ENCODE peak calls at places on chromosomes 12 and 14, in four cellular contexts. I is left ventricle myocardium inferior, U is neural progenitor cell, E is tibial artery. S is an unnamed sample.
A peak's percentile ranks its signal among the peaks of the same experiment; 100 is the strongest.

GRCh38 chr14:65560340-65561027 is 148.0 kb downstream of the FUT8 start:
- DNase-seq in I (no peak), U (no peak), E (no peak), S (no peak)

GRCh38 chr12:106139422-106140141 is 828 bp upstream of the NUAK1 start:
- DNase-seq in I (peak; percentile 79), U (peak; percentile 93), E (peak; percentile 91), S (peak; percentile 98)

GRCh38 chr14:89957791-89958190 is 2.1 kb downstream of the TDP1 start:
- DNase-seq in I (no peak), U (no peak), E (no peak), S (peak; percentile 49)

GRCh38 chr14:101018561-101019290 is 115.2 kb upstream of the RTL1 start:
- DNase-seq in I (no peak), U (no peak), E (peak; percentile 53), S (peak; percentile 14)

GRCh38 chr14:74976264-74977113 is 21.1 kb upstream of the PGF start:
- DNase-seq in I (no peak), U (no peak), E (peak; percentile 32), S (no peak)

GRCh38 chr12:19764408-19764807 is 325.1 kb downstream of the AEBP2 start:
- DNase-seq in I (no peak), U (no peak), E (no peak), S (no peak)

GRCh38 chr12:14138495-14138894 is 157.1 kb upstream of the GRIN2B start:
- DNase-seq in I (no peak), U (peak; percentile 62), E (no peak), S (peak; percentile 86)

GRCh38 chr14:36941783-36942521 is 230.5 kb downstream of the SLC25A21 start:
- DNase-seq in I (peak; percentile 66), U (peak; percentile 76), E (peak; percentile 68), S (peak; percentile 91)

GRCh38 chr14:99575043-99576023 is 28.7 kb downstream of the CCDC85C start:
- DNase-seq in I (peak; percentile 39), U (no peak), E (no peak), S (no peak)

GRCh38 chr12:116529048-116529447 is 30.1 kb upstream of the MAP1LC3B2 start:
- DNase-seq in I (no peak), U (no peak), E (no peak), S (no peak)

GRCh38 chr12:83322816-83323215 is 636.1 kb downstream of the TMTC2 start:
- DNase-seq in I (no peak), U (no peak), E (no peak), S (no peak)

GRCh38 chr12:109477185-109477962 is at the start of the genes KCTD10 and UBE3B:
- DNase-seq in I (peak; percentile 89), U (peak; percentile 96), E (peak; percentile 92), S (peak; percentile 98)

GRCh38 chr12:49092086-49092815 is 2.4 kb downstream of the DHH start:
- DNase-seq in I (peak; percentile 37), U (peak; percentile 90), E (no peak), S (peak; percentile 92)

GRCh38 chr14:76957224-76957881 is 71.2 kb downstream of the IRF2BPL start:
- DNase-seq in I (no peak), U (no peak), E (no peak), S (peak; percentile 80)

GRCh38 chr12:29710104-29710503 is 73.6 kb downstream of the TMTC1 start:
- DNase-seq in I (peak; percentile 39), U (peak; percentile 86), E (no peak), S (peak; percentile 84)

GRCh38 chr14:102594514-102595175 is 2.2 kb downstream of the RCOR1 start:
- DNase-seq in I (peak; percentile 63), U (peak; percentile 65), E (no peak), S (peak; percentile 85)

GRCh38 chr12:124278389-124279101 is 16.3 kb upstream of the RFLNA start:
- DNase-seq in I (no peak), U (no peak), E (no peak), S (no peak)

GRCh38 chr14:101849125-101849524 is 87.6 kb downstream of the PPP2R5C start:
- DNase-seq in I (peak; percentile 70), U (no peak), E (no peak), S (no peak)

GRCh38 chr12:82440885-82441284 is 82.6 kb downstream of the METTL25 start:
- DNase-seq in I (no peak), U (no peak), E (no peak), S (no peak)

GRCh38 chr14:95184413-95184790 is 27.1 kb upstream of the DICER1 start:
- DNase-seq in I (peak; percentile 52), U (no peak), E (no peak), S (no peak)

GRCh38 chr12:70581199-70581598 is 56.0 kb downstream of the PTPRB start:
- DNase-seq in I (no peak), U (no peak), E (no peak), S (no peak)

GRCh38 chr12:54935235-54935951 is 49.2 kb downstream of the TESPA1 start:
- DNase-seq in I (no peak), U (no peak), E (no peak), S (no peak)

GRCh38 chr12:23628836-23629235 is 320.6 kb downstream of the SOX5 start:
- DNase-seq in I (no peak), U (peak; percentile 9), E (no peak), S (no peak)

GRCh38 chr14:32336702-32337101 is 7.6 kb downstream of the AKAP6 start:
- DNase-seq in I (no peak), U (no peak), E (no peak), S (no peak)

GRCh38 chr12:89354630-89354931 is 2.3 kb upstream of the DUSP6 start:
- DNase-seq in I (no peak), U (no peak), E (no peak), S (no peak)

GRCh38 chr12:89352492-89353187 is at the start of gene DUSP6:
- DNase-seq in I (peak; percentile 94), U (peak; percentile 98), E (peak; percentile 96), S (peak; percentile 100)

GRCh38 chr12:89353188-89353822 is 1.0 kb upstream of the DUSP6 start:
- DNase-seq in I (peak; percentile 78), U (peak; percentile 87), E (peak; percentile 84), S (peak; percentile 96)

GRCh38 chr12:89355243-89356068 is 3.2 kb upstream of the DUSP6 start:
- DNase-seq in I (no peak), U (peak; percentile 16), E (no peak), S (no peak)

DNA sequence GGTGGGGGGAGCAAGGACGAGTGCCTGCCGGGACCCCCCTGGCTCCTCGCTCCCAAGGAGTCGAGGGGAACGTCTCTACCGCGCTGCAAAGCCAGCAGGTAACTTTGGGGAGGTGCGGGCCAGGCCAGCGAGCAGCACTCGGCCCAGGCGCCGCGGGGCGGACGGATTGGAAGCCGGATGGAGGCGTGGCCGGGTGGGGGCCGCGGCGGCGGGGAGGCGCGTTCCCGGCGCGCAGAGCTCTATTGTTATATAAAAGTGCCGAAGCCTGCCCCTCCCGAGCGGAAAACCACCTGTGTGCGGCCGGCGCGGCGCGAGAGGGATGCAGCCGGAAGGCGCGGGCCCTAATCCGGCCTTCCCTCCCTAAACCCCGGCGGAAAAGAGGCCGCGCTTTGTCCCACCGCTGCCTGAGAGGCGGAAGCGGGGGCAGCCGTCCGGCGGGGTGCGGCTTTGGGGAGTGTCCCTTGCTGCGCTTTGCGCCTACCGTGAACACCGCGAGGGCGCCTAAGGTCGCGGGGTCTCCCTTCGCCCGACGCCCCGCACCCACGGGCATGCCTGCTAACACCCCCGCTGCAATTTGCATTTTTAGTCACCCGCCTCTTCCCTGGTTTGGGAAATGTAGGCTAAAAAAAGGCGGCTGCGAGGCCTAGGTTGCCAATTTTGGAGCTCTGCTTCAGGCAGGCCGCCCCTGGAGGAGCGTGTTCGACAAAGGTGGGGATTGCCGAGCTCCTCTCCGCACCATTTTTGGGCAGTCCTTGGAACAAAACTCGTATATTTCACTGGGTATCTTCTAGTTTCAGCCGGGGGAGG is 1.7 kb upstream of the DUSP6 start:
- DNase-seq in I (peak; percentile 87), U (peak; percentile 91), E (peak; percentile 85), S (peak; percentile 98)
- H3K4me1 ChIP-seq in I (peaks cover 69% of the 10 kb centered on the region), U (peaks cover 47% of the 10 kb centered on the region), E (peaks cover 6% of the 10 kb centered on the region), S (peaks cover 8% of the 10 kb centered on the region)

GRCh38 chr12:5900533-5901255 is 44.4 kb downstream of the ANO2 start:
- DNase-seq in I (no peak), U (no peak), E (no peak), S (peak; percentile 46)
- H3K9me3 ChIP-seq in I (no peaks in the 10 kb centered on the region), U (no peaks in the 10 kb centered on the region), E (no peaks in the 10 kb centered on the region), S (no peaks in the 10 kb centered on the region)

GRCh38 chr12:91952916-91953315 is 192.7 kb downstream of the BTG1 start:
- DNase-seq in I (no peak), U (no peak), E (no peak), S (no peak)
- TF ChIP-seq CTCF in I (no peak), U (no peak), E (no peak), S (no peak)

DNA sequence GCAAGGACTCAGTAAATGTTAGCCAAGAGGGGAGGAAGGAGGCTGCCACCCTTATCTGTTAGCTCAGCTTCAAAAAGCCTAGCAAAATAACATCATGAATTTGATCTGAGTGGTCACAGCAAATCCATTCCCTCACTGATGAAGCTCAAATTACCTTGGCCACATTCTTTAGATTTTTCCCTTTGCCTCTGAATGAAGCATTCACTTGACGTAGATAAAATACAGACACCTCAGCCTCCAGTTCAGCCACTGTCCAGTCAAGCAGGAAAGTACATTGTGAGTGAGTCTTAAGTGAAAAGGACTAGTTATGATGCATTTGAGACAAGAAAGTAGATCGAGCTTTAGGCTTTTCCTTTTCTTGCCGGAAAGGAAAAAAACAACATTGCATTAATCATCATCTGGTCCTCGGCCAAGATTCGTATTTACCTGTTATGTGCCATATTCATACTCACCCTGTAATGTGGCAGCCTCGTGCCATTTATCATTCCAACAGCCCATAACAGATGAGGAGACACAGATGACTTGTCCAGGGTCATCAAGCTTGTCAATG is 146.5 kb downstream of the ETV6 start:
- DNase-seq in I (no peak), U (peak; percentile 25), E (no peak), S (no peak)
- H3K4me1 ChIP-seq in I (peaks cover 79% of the 10 kb centered on the region), U (peaks cover 25% of the 10 kb centered on the region), E (peaks cover 42% of the 10 kb centered on the region), S (peaks cover 13% of the 10 kb centered on the region)

GRCh38 chr14:42548349-42548748 is 941.7 kb downstream of the LRFN5 start:
- DNase-seq in I (no peak), U (no peak), E (no peak), S (no peak)

GRCh38 chr14:42550282-42550681 is 943.6 kb downstream of the LRFN5 start:
- DNase-seq in I (no peak), U (no peak), E (no peak), S (no peak)

GRCh38 chr14:42556551-42556950 is 949.9 kb downstream of the LRFN5 start:
- DNase-seq in I (no peak), U (no peak), E (no peak), S (no peak)

GRCh38 chr14:42555365-42555764 is 948.7 kb downstream of the LRFN5 start:
- DNase-seq in I (no peak), U (no peak), E (no peak), S (no peak)

GRCh38 chr14:42554091-42554490 is 947.4 kb downstream of the LRFN5 start:
- DNase-seq in I (no peak), U (no peak), E (no peak), S (no peak)
- H3K9me3 ChIP-seq in I (no peaks in the 10 kb centered on the region), U (no peaks in the 10 kb centered on the region), E (no peaks in the 10 kb centered on the region), S (no peaks in the 10 kb centered on the region)

DNA sequence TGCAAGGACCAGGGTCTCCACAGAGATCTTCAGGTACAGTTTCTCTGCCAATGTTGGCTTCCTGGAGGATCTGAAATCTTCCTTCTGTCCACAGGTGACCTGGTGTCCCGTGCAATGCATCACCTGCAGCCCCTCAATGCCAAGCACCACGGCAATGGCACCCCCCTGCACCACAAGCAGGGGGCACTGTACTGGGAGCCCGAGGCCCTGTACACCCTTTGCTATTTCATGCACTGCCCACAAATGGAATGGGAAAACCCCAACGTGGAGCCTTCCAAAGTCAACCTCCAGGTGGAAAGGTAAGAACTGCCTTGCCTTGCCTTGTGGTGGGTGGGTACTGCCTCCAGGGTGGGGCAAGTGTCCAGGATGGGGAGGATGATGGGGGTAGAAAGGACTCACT is 141.8 kb upstream of the PWP1 start:
- DNase-seq in I (no peak), U (no peak), E (no peak), S (no peak)
- TF ChIP-seq CTCF in I (no peak), U (no peak), E (no peak), S (peak; percentile 50)

GRCh38 chr12:115140981-115141380 is 457.0 kb upstream of the TBX3 start:
- DNase-seq in I (no peak), U (peak; percentile 43), E (no peak), S (peak; percentile 66)
- H3K4me1 ChIP-seq in I (no peaks in the 10 kb centered on the region), U (peaks cover 18% of the 10 kb centered on the region), E (no peaks in the 10 kb centered on the region), S (no peaks in the 10 kb centered on the region)